ENCODE peak calls at places on chromosomes 6 and 20, in seven cellular contexts. L is WTC11, U is tibial nerve, I is Karpas-422, C is neural progenitor cell, O is C1 segment of cervical spinal cord, V is NCI-H460. N is an unnamed sample.

GRCh38 chr20:11852801-11853200 is 64.9 kb upstream of the BTBD3 start:
- DNase-seq in L (no peak), U (no peak), I (no peak), C (no peak), O (no peak), V (no peak), N (no peak)

GRCh38 chr6:84554069-84554468 is 210.3 kb downstream of the TBX18 start:
- DNase-seq in L (no peak), U (no peak), I (no peak), C (no peak), O (no peak), V (no peak), N (no peak)

GRCh38 chr6:12844284-12845223 is 128.0 kb downstream of the PHACTR1 start:
- DNase-seq in L (no peak), U (no peak), I (no peak), C (peak), O (no peak), V (peak), N (no peak)

GRCh38 chr6:1554881-1555569 is 54.7 kb upstream of the FOXC1 start:
- DNase-seq in L (peak), U (peak), I (no peak), C (peak), O (peak), V (no peak), N (peak)

GRCh38 chr20:7406671-7407070 is 533.6 kb downstream of the HAO1 start:
- DNase-seq in L (no peak), U (no peak), I (no peak), C (no peak), O (no peak), V (no peak), N (no peak)

GRCh38 chr6:148240866-148241477 is 101.7 kb upstream of the SASH1 start:
- DNase-seq in L (no peak), U (no peak), I (no peak), C (no peak), O (no peak), V (no peak), N (no peak)

GRCh38 chr20:5919634-5920544 is 30.4 kb downstream of the TRMT6 start:
- DNase-seq in L (no peak), U (no peak), I (no peak), C (no peak), O (no peak), V (no peak), N (no peak)

GRCh38 chr6:14841901-14842421 is 403.9 kb upstream of the JARID2 start:
- DNase-seq in L (no peak), U (no peak), I (no peak), C (no peak), O (no peak), V (peak), N (peak)

GRCh38 chr6:136567688-136568087 is 17.5 kb upstream of the MAP7 start:
- DNase-seq in L (no peak), U (no peak), I (no peak), C (no peak), O (no peak), V (no peak), N (no peak)

GRCh38 chr6:77456531-77457248 is 6.6 kb downstream of the HTR1B start:
- DNase-seq in L (no peak), U (no peak), I (no peak), C (no peak), O (no peak), V (peak), N (no peak)

GRCh38 chr6:168432196-168432595 is 8.8 kb upstream of the SMOC2 start:
- DNase-seq in L (no peak), U (no peak), I (no peak), C (no peak), O (no peak), V (no peak), N (no peak)

GRCh38 chr20:45405566-45406259 is 2.4 kb upstream of the DBNDD2 start:
- DNase-seq in L (peak), U (no peak), I (no peak), C (peak), O (peak), V (no peak), N (no peak)

GRCh38 chr6:106154326-106154725 is 68.2 kb downstream of the PRDM1 start:
- DNase-seq in L (peak), U (no peak), I (no peak), C (no peak), O (no peak), V (no peak), N (no peak)

GRCh38 chr6:24766685-24767462 is 7.9 kb upstream of the GMNN start:
- DNase-seq in L (no peak), U (no peak), I (peak), C (no peak), O (no peak), V (no peak), N (no peak)

GRCh38 chr20:48945840-48946514 is 24.5 kb downstream of the ARFGEF2 start:
- DNase-seq in L (no peak), U (no peak), I (no peak), C (no peak), O (no peak), V (no peak), N (no peak)

N was measured in suprapubic skin.